ENCODE peak calls at places on chromosomes 11 and 22, in four cellular contexts. K is right lobe of liver, C is Calu3, S is foreskin fibroblast. Y is an unnamed sample.

GRCh38 chr22:47218671-47219070 is 456.2 kb downstream of the TBC1D22A start:
- DNase-seq in S (no peak), C (no peak), K (no peak), Y (no peak)

GRCh38 chr22:33958741-33959140 is 38.5 kb upstream of the LARGE1 start:
- DNase-seq in S (no peak), C (no peak), K (no peak), Y (no peak)

GRCh38 chr22:43825651-43826050 is 13.5 kb upstream of the EFCAB6 start:
- DNase-seq in K (no peak), C (no peak), S (no peak), Y (no peak)

GRCh38 chr11:11978792-11979486 is 29.5 kb downstream of the DKK3 start:
- DNase-seq in C (no peak), K (no peak), S (peak), Y (peak)

GRCh38 chr11:4006946-4007680 is 87.5 kb upstream of the RRM1 start:
- DNase-seq in K (no peak), S (no peak), C (no peak), Y (no peak)

GRCh38 chr11:9273430-9274336 is 8.5 kb upstream of the DENND5A start:
- DNase-seq in C (no peak), S (peak), K (no peak), Y (no peak)

GRCh38 chr11:14234446-14234845 is 124.5 kb downstream of the RRAS2 start:
- DNase-seq in C (no peak), S (no peak), K (no peak), Y (no peak)

GRCh38 chr11:13446444-13446843 is 16.6 kb downstream of the BTBD10 start:
- DNase-seq in K (no peak), S (no peak), C (no peak), Y (no peak)

GRCh38 chr11:75429902-75430691 is 2.9 kb downstream of the KLHL35 start:
- DNase-seq in S (peak), K (no peak), C (peak), Y (peak)

GRCh38 chr11:71300187-71300586 is 47.8 kb upstream of the SHANK2 start:
- DNase-seq in C (no peak), S (no peak), K (no peak), Y (no peak)

DNA sequence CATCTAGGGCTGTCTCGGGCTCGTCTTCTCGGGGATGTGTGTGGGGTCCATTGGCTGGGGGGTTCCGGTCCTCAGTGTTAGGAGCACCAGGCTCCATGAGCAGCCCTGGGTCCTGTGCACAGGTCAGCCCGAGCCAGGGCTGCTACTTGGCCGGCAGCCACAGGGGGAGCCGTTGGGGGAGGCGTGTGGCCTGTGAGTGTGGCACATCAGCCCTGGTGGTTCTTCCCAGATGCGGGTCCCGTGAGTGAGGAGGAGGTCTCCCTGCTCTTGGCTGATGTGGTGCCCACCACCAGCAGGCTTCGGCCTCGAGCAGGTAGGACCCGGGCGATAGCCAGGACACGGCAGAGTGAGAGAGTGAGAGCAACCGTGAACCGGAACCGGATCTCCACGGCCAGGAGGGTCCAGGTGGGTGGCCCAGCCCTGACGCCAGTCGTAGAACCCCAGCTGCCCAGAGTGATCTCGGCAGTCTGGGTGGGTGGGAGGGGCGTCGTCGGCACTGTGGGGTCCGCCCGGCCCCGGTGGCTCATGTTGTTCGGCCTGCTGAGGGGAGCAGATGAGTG is 18.5 kb downstream of the IRF7 start:
- DNase-seq in K (no peak), C (peak), S (no peak), Y (no peak)
- TF ChIP-seq CTCF in K (no peak), C (no peak), S (no peak), Y (peak)

GRCh38 chr11:43879789-43880639 is 617 bp upstream of the ALKBH3 start:
- DNase-seq in S (no peak), K (no peak), C (no peak), Y (no peak)

GRCh38 chr11:43874738-43875137 is 5.9 kb upstream of the ALKBH3 start:
- DNase-seq in S (no peak), K (no peak), C (no peak), Y (no peak)

GRCh38 chr11:43880640-43881159 is at the start of gene ALKBH3:
- DNase-seq in C (peak), K (peak), S (peak), Y (peak)
- TF ChIP-seq CTCF in C (no peak), K (peak), S (no peak), Y (no peak)

GRCh38 chr11:84790849-84791427 is 836.2 kb downstream of the DLG2 start:
- DNase-seq in C (no peak), K (no peak), S (no peak), Y (no peak)
- TF ChIP-seq CTCF in C (no peak), K (no peak), S (no peak), Y (no peak)

GRCh38 chr11:111909378-111909777 is 2.2 kb downstream of the CRYAB start:
- DNase-seq in C (no peak), S (no peak), K (no peak), Y (no peak)
- TF ChIP-seq CTCF in C (no peak), S (no peak), K (no peak), Y (no peak)

DNA sequence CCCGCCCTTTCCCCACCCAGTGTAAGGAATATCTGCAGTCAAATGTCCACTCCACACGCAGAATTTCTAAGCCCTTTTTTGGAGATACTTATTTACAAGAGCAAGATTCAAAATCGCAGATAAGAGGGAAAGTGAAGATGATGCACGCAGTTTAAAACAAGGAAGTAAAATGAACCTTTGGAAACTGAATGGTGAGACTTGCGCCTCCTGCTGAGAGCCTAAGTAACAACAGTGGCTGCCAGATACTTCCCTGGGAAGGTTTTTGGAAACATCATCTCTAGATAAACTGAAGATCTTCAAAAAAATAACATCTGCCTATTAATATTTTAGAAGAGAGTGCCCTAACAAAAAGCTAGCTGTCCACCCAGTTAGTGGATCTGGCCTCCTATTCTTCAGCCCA is 963.1 kb upstream of the FAT3 start:
- DNase-seq in C (no peak), K (no peak), S (no peak), Y (no peak)
- TF ChIP-seq CTCF in C (no peak), K (no peak), S (no peak), Y (peak)

DNA sequence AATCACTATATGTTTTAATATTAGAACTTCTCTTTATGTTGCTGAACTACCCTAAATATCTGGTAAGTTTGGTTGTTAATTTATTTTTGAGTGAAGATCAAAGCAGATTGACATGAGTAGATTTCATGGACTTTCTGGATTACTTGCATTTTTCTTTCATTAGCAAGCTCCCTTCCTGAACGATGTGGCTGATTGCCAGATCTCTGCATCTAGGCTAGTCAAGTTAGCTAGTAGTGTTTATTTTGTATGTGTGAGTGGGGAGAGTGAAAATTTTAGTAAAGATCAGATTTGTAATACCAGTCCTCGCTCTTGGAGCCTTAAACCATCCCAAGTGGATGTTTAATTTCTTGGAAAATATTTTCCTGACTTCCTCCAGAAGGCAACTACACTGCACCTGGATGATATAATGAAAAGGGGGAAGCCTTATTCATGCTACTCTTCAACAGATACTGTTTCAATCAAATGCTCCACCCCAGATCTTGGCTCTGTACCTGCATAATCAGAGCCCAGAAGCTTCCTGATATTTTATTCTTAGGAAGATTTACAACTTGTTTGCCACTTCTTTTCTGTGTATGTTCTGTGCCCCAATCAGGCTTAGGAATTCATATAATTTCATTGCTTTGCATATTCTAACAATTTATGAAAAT is 143.2 kb upstream of the GRIA4 start:
- DNase-seq in K (no peak), S (peak), C (peak), Y (peak)
- TF ChIP-seq CTCF in K (no peak), S (no peak), C (no peak), Y (no peak)

GRCh38 chr11:64843971-64844329 is 503 bp downstream of the CDC42BPG start:
- DNase-seq in S (no peak), K (no peak), C (peak), Y (no peak)

GRCh38 chr11:64842366-64842759 is 2.1 kb downstream of the CDC42BPG start:
- DNase-seq in S (no peak), C (peak), K (no peak), Y (no peak)

GRCh38 chr11:64841592-64842365 is 2.7 kb downstream of the CDC42BPG start:
- DNase-seq in C (peak), S (no peak), K (no peak), Y (no peak)

GRCh38 chr11:64844330-64845124 is at the start of gene CDC42BPG:
- DNase-seq in C (peak), K (peak), S (peak), Y (peak)

GRCh38 chr11:64842851-64843841 is 1.3 kb downstream of the CDC42BPG start:
- DNase-seq in K (peak), C (peak), S (no peak), Y (no peak)
- TF ChIP-seq CTCF in K (no peak), C (no peak), S (no peak), Y (no peak)

GRCh38 chr11:629237-629583 is 2.2 kb upstream of the SCT start:
- DNase-seq in K (no peak), S (no peak), C (no peak), Y (no peak)
- TF ChIP-seq CTCF in K (no peak), S (no peak), C (no peak), Y (peak)

DNA sequence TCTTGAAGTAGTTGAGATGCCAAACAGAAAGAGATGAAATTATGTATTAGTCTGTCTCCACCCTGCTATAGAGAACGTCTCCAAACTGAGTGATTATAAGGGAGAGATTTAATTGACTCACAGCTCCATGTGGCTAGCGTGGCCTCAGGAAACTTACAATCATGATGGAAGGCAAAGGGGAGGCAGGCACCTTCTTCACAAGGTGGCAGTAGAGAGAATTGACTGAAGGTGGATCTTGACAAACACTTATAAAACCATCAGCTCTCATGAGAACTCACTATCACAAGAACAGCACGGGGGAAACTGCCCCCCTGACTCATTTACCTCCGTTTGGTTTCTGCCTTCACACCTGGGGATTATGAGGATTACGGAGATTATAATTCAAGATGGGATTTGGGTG is 794.0 kb downstream of the CNTN5 start:
- DNase-seq in S (no peak), C (no peak), K (no peak), Y (no peak)
- TF ChIP-seq CTCF in S (no peak), C (no peak), K (no peak), Y (peak)

GRCh38 chr22:32823024-32823730 is 21.7 kb downstream of the TIMP3 start:
- DNase-seq in S (no peak), K (no peak), C (peak), Y (no peak)
- TF ChIP-seq CTCF in S (peak), K (peak), C (peak), Y (peak)